ENCODE peak calls at places on chromosomes 11 and 22, in six cellular contexts. One of them, this sample, is unnamed.

GRCh38 chr11:68525930-68526329 is 65.4 kb downstream of the PPP6R3 start:
- DNase-seq in NCI-H2171: no peak
- DNase-seq in SK-N-DZ: no peak
- DNase-seq in KBM-7: no peak
- DNase-seq in adipocyte: no peak
- DNase-seq in esophagus squamous epithelium: no peak
- DNase-seq in this sample: no peak

GRCh38 chr22:30885001-30885366 is 83.6 kb downstream of the MORC2 start:
- DNase-seq in NCI-H2171: no peak
- DNase-seq in SK-N-DZ: no peak
- DNase-seq in KBM-7: no peak
- DNase-seq in adipocyte: no peak
- DNase-seq in esophagus squamous epithelium: no peak
- DNase-seq in this sample: no peak

GRCh38 chr11:33899383-33900037 is 7.6 kb upstream of the LMO2 start:
- DNase-seq in NCI-H2171: peak
- DNase-seq in SK-N-DZ: no peak
- DNase-seq in KBM-7: no peak
- DNase-seq in adipocyte: peak
- DNase-seq in esophagus squamous epithelium: peak
- DNase-seq in this sample: peak

GRCh38 chr22:17159504-17159951 is 451 bp upstream of the HDHD5 start:
- DNase-seq in NCI-H2171: peak
- DNase-seq in SK-N-DZ: peak
- DNase-seq in KBM-7: no peak
- DNase-seq in adipocyte: peak
- DNase-seq in esophagus squamous epithelium: no peak
- DNase-seq in this sample: peak

GRCh38 chr11:118290923-118291322 is 13.6 kb upstream of the CD3E start:
- DNase-seq in NCI-H2171: no peak
- DNase-seq in SK-N-DZ: no peak
- DNase-seq in KBM-7: peak
- DNase-seq in adipocyte: peak
- DNase-seq in esophagus squamous epithelium: no peak
- DNase-seq in this sample: no peak

GRCh38 chr11:64863381-64864060 is 14.9 kb downstream of the EHD1 start:
- DNase-seq in NCI-H2171: no peak
- DNase-seq in SK-N-DZ: no peak
- DNase-seq in KBM-7: no peak
- DNase-seq in adipocyte: peak
- DNase-seq in esophagus squamous epithelium: no peak
- DNase-seq in this sample: peak

GRCh38 chr11:7548659-7549283 is 35.0 kb downstream of the PPFIBP2 start:
- DNase-seq in NCI-H2171: no peak
- DNase-seq in SK-N-DZ: no peak
- DNase-seq in KBM-7: peak
- DNase-seq in adipocyte: no peak
- DNase-seq in esophagus squamous epithelium: no peak
- DNase-seq in this sample: no peak

GRCh38 chr22:36197065-36197440 is 4.6 kb downstream of the APOL4 start:
- DNase-seq in NCI-H2171: no peak
- DNase-seq in SK-N-DZ: peak
- DNase-seq in KBM-7: peak
- DNase-seq in adipocyte: peak
- DNase-seq in esophagus squamous epithelium: no peak
- DNase-seq in this sample: no peak

GRCh38 chr22:29031236-29031982 is 30.2 kb downstream of the C22orf31 start:
- DNase-seq in NCI-H2171: no peak
- DNase-seq in SK-N-DZ: peak
- DNase-seq in KBM-7: no peak
- DNase-seq in adipocyte: peak
- DNase-seq in esophagus squamous epithelium: no peak
- DNase-seq in this sample: peak

GRCh38 chr22:35434061-35434750 is 34.3 kb downstream of the MCM5 start:
- DNase-seq in NCI-H2171: no peak
- DNase-seq in SK-N-DZ: no peak
- DNase-seq in KBM-7: no peak
- DNase-seq in adipocyte: no peak
- DNase-seq in esophagus squamous epithelium: no peak
- DNase-seq in this sample: no peak

GRCh38 chr22:49101225-49101624 is 726.4 kb downstream of the BRD1 start:
- DNase-seq in NCI-H2171: no peak
- DNase-seq in SK-N-DZ: no peak
- DNase-seq in KBM-7: no peak
- DNase-seq in adipocyte: no peak
- DNase-seq in esophagus squamous epithelium: no peak
- DNase-seq in this sample: no peak

GRCh38 chr11:57308426-57309060 is 16.2 kb downstream of the TNKS1BP1 start:
- DNase-seq in NCI-H2171: no peak
- DNase-seq in SK-N-DZ: no peak
- DNase-seq in KBM-7: no peak
- DNase-seq in adipocyte: no peak
- DNase-seq in esophagus squamous epithelium: no peak
- DNase-seq in this sample: no peak

This sample was measured in GM03348.